ENCODE peak calls at places on chromosome 21, in eight cellular contexts. M, F, G, K, H, N, A and O are unnamed samples.

GRCh38 chr21:45447821-45448220 is 42.9 kb downstream of the COL18A1 start:
- DNase-seq in K (no peak), H (no peak), G (no peak), N (no peak), A (no peak), M (no peak), F (peak), O (no peak)

GRCh38 chr21:38824124-38824822 is 18.5 kb downstream of the ETS2 start:
- DNase-seq in K (no peak), F (peak), G (no peak), N (no peak), A (no peak), M (no peak), H (no peak), O (no peak)

GRCh38 chr21:15130751-15131150 is 66.0 kb upstream of the NRIP1 start:
- DNase-seq in F (no peak), K (no peak), A (no peak), N (no peak), M (no peak), G (no peak), H (no peak), O (no peak)

GRCh38 chr21:28431022-28431421 is 561.7 kb downstream of the LTN1 start:
- DNase-seq in A (no peak), N (no peak), F (peak), G (no peak), M (no peak), K (no peak), H (no peak), O (no peak)

GRCh38 chr21:44773291-44773932 is 28.2 kb downstream of the UBE2G2 start:
- DNase-seq in A (no peak), H (peak), M (no peak), N (no peak), K (no peak), F (no peak), G (no peak), O (peak)

GRCh38 chr21:16007933-16008332 is 278.2 kb downstream of the USP25 start:
- DNase-seq in N (no peak), F (no peak), H (no peak), G (no peak), M (no peak), K (no peak), A (no peak), O (no peak)

GRCh38 chr21:45507523-45507875 is 34.7 kb downstream of the SLC19A1 start:
- DNase-seq in H (no peak), K (no peak), N (no peak), A (no peak), M (no peak), G (peak), F (no peak), O (no peak)

GRCh38 chr21:25373126-25374082 is 233.9 kb downstream of the MRPL39 start:
- DNase-seq in F (no peak), A (no peak), H (no peak), N (no peak), K (no peak), M (no peak), G (no peak), O (no peak)

GRCh38 chr21:35976929-35977328 is 83.4 kb downstream of the SETD4 start:
- DNase-seq in G (no peak), K (no peak), M (no peak), H (no peak), A (no peak), F (no peak), N (no peak), O (no peak)

GRCh38 chr21:36749935-36750578 is 51.1 kb downstream of the SIM2 start:
- DNase-seq in N (no peak), G (no peak), M (no peak), K (no peak), F (peak), A (no peak), H (no peak), O (peak)

GRCh38 chr21:45317401-45318145 is 29.9 kb upstream of the POFUT2 start:
- DNase-seq in F (peak), K (no peak), H (no peak), A (no peak), G (no peak), M (peak), N (peak), O (no peak)

GRCh38 chr21:36059823-36060158 is 535 bp downstream of the SETD4 start:
- DNase-seq in N (no peak), F (peak), G (peak), H (no peak), A (no peak), M (peak), K (no peak), O (peak)